ENCODE peak calls at places on chromosomes 5 and 9, in ten cellular contexts. One of them, this sample, is unnamed.

GRCh38 chr9:108910914-108911313 is 23.0 kb downstream of the ELP1 start:
- DNase-seq in breast epithelium: no peak
- DNase-seq in GM06990: no peak
- DNase-seq in BE2C: no peak
- DNase-seq in hepatocyte: no peak
- DNase-seq in GM10248: no peak
- DNase-seq in tibial nerve: no peak
- DNase-seq in psoas muscle: no peak
- DNase-seq in A673: no peak
- DNase-seq in NB4: no peak
- DNase-seq in this sample: no peak

GRCh38 chr9:82991684-82992083 is 71.3 kb downstream of the RASEF start:
- DNase-seq in tibial nerve: no peak
- DNase-seq in psoas muscle: no peak
- DNase-seq in GM10248: no peak
- DNase-seq in BE2C: peak
- DNase-seq in hepatocyte: peak
- DNase-seq in GM06990: no peak
- DNase-seq in NB4: no peak
- DNase-seq in breast epithelium: no peak
- DNase-seq in A673: no peak
- DNase-seq in this sample: no peak

GRCh38 chr5:87020099-87020934 is 247.4 kb upstream of the RASA1 start:
- DNase-seq in GM10248: peak
- DNase-seq in BE2C: peak
- DNase-seq in psoas muscle: no peak
- DNase-seq in NB4: peak
- DNase-seq in hepatocyte: peak
- DNase-seq in breast epithelium: no peak
- DNase-seq in GM06990: peak
- DNase-seq in A673: peak
- DNase-seq in tibial nerve: no peak
- DNase-seq in this sample: peak

GRCh38 chr5:122154910-122155309 is 25.6 kb downstream of the ZNF474 start:
- DNase-seq in tibial nerve: peak
- DNase-seq in GM06990: no peak
- DNase-seq in hepatocyte: peak
- DNase-seq in NB4: no peak
- DNase-seq in A673: no peak
- DNase-seq in GM10248: no peak
- DNase-seq in breast epithelium: no peak
- DNase-seq in BE2C: no peak
- DNase-seq in psoas muscle: peak
- DNase-seq in this sample: no peak

GRCh38 chr5:131382407-131383395 is 118.8 kb downstream of the CDC42SE2 start:
- DNase-seq in tibial nerve: no peak
- DNase-seq in psoas muscle: no peak
- DNase-seq in GM10248: peak
- DNase-seq in A673: peak
- DNase-seq in breast epithelium: no peak
- DNase-seq in BE2C: peak
- DNase-seq in hepatocyte: peak
- DNase-seq in GM06990: peak
- DNase-seq in NB4: peak
- DNase-seq in this sample: peak

GRCh38 chr9:111966851-111967250 is 70.2 kb downstream of the UGCG start:
- DNase-seq in A673: peak
- DNase-seq in GM10248: no peak
- DNase-seq in psoas muscle: peak
- DNase-seq in GM06990: no peak
- DNase-seq in BE2C: no peak
- DNase-seq in breast epithelium: no peak
- DNase-seq in tibial nerve: no peak
- DNase-seq in NB4: peak
- DNase-seq in hepatocyte: peak
- DNase-seq in this sample: no peak

GRCh38 chr5:152092580-152092979 is 167.9 kb upstream of the GLRA1 start:
- DNase-seq in A673: no peak
- DNase-seq in BE2C: no peak
- DNase-seq in NB4: peak
- DNase-seq in breast epithelium: no peak
- DNase-seq in tibial nerve: no peak
- DNase-seq in psoas muscle: no peak
- DNase-seq in hepatocyte: peak
- DNase-seq in GM06990: no peak
- DNase-seq in GM10248: no peak
- DNase-seq in this sample: no peak

GRCh38 chr5:135438712-135439111 is 8.4 kb downstream of the DCANP1 start:
- DNase-seq in breast epithelium: peak
- DNase-seq in GM06990: no peak
- DNase-seq in hepatocyte: no peak
- DNase-seq in BE2C: no peak
- DNase-seq in tibial nerve: no peak
- DNase-seq in psoas muscle: no peak
- DNase-seq in A673: no peak
- DNase-seq in NB4: no peak
- DNase-seq in GM10248: no peak
- DNase-seq in this sample: no peak

GRCh38 chr5:37816883-37817282 is 23.0 kb downstream of the GDNF start:
- DNase-seq in GM10248: no peak
- DNase-seq in tibial nerve: no peak
- DNase-seq in hepatocyte: no peak
- DNase-seq in psoas muscle: no peak
- DNase-seq in BE2C: peak
- DNase-seq in GM06990: no peak
- DNase-seq in A673: peak
- DNase-seq in NB4: no peak
- DNase-seq in breast epithelium: no peak
- DNase-seq in this sample: no peak

DNA sequence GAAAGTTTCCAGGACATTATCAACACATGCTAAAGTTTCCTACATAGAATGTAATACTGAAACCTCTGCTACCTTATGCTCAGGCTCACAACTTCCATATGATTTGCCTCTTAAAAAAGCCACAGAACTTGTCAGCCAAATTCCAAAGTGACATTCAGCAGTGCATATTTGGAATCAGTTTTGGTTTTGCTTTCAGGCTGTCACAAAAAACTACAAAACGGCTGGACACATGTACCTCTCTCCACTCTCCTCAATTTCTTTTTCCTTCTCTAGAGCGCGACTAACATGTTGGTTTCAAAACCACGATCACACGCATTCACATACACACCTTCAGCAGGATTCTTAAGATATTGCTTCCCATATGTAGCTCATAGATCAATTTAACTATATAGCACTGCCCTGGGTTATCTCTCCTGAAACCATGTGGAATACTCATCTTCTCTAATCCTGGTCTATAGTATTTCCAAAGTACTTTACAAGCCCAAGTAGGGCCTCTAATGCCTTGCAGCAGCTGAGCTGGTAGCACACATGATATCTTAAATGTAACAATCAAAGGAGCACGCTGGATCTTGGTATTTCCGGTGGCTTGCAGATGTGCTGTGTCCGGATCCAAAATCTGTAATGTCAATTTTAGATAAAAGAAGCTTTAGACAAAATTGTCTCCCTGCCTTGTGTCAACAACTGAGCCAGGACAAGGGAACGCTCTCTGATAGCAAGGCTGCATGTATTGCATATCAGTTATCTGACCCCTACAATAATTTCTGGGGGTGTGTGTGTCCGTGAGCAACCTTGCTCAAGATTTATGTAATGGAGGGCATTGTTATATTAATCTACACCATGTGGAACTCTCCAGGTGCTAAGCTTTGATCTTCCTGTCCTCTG is 203.2 kb downstream of the DMRT2 start:
- DNase-seq in GM06990: no peak
- DNase-seq in GM10248: no peak
- DNase-seq in tibial nerve: no peak
- DNase-seq in A673: no peak
- DNase-seq in NB4: no peak
- DNase-seq in psoas muscle: no peak
- DNase-seq in breast epithelium: no peak
- DNase-seq in BE2C: no peak
- DNase-seq in hepatocyte: no peak
- DNase-seq in this sample: no peak
- TF ChIP-seq CTCF in GM06990: no peak
- TF ChIP-seq CTCF in GM10248: no peak
- TF ChIP-seq CTCF in tibial nerve: no peak
- TF ChIP-seq CTCF in A673: no peak
- TF ChIP-seq CTCF in NB4: no peak
- TF ChIP-seq CTCF in psoas muscle: no peak
- TF ChIP-seq CTCF in breast epithelium: no peak
- TF ChIP-seq CTCF in BE2C: no peak
- TF ChIP-seq CTCF in hepatocyte: no peak
- TF ChIP-seq CTCF in this sample: no peak

GRCh38 chr5:65833780-65834179 is 92.6 kb upstream of the ERBIN start:
- DNase-seq in breast epithelium: no peak
- DNase-seq in GM10248: no peak
- DNase-seq in BE2C: no peak
- DNase-seq in tibial nerve: no peak
- DNase-seq in hepatocyte: no peak
- DNase-seq in GM06990: no peak
- DNase-seq in NB4: no peak
- DNase-seq in psoas muscle: no peak
- DNase-seq in A673: no peak
- DNase-seq in this sample: no peak
- TF ChIP-seq CTCF in breast epithelium: no peak
- TF ChIP-seq CTCF in GM10248: no peak
- TF ChIP-seq CTCF in BE2C: no peak
- TF ChIP-seq CTCF in tibial nerve: no peak
- TF ChIP-seq CTCF in hepatocyte: no peak
- TF ChIP-seq CTCF in GM06990: no peak
- TF ChIP-seq CTCF in NB4: no peak
- TF ChIP-seq CTCF in psoas muscle: no peak
- TF ChIP-seq CTCF in A673: no peak
- TF ChIP-seq CTCF in this sample: no peak

GRCh38 chr9:71824242-71824641 is 55.9 kb upstream of the CEMIP2 start:
- DNase-seq in NB4: peak
- DNase-seq in GM10248: no peak
- DNase-seq in GM06990: no peak
- DNase-seq in tibial nerve: no peak
- DNase-seq in breast epithelium: no peak
- DNase-seq in psoas muscle: no peak
- DNase-seq in hepatocyte: no peak
- DNase-seq in BE2C: no peak
- DNase-seq in A673: no peak
- DNase-seq in this sample: no peak

GRCh38 chr9:71830131-71830530 is 61.8 kb upstream of the CEMIP2 start:
- DNase-seq in psoas muscle: no peak
- DNase-seq in tibial nerve: no peak
- DNase-seq in GM10248: no peak
- DNase-seq in breast epithelium: no peak
- DNase-seq in hepatocyte: no peak
- DNase-seq in A673: no peak
- DNase-seq in NB4: no peak
- DNase-seq in BE2C: no peak
- DNase-seq in GM06990: no peak
- DNase-seq in this sample: no peak

GRCh38 chr9:71822455-71822854 is 54.1 kb upstream of the CEMIP2 start:
- DNase-seq in BE2C: no peak
- DNase-seq in A673: no peak
- DNase-seq in GM10248: no peak
- DNase-seq in hepatocyte: peak
- DNase-seq in tibial nerve: no peak
- DNase-seq in NB4: no peak
- DNase-seq in breast epithelium: no peak
- DNase-seq in psoas muscle: no peak
- DNase-seq in GM06990: no peak
- DNase-seq in this sample: no peak

GRCh38 chr9:71822935-71823334 is 54.6 kb upstream of the CEMIP2 start:
- DNase-seq in NB4: no peak
- DNase-seq in A673: no peak
- DNase-seq in GM10248: no peak
- DNase-seq in hepatocyte: no peak
- DNase-seq in GM06990: no peak
- DNase-seq in breast epithelium: no peak
- DNase-seq in tibial nerve: no peak
- DNase-seq in psoas muscle: no peak
- DNase-seq in BE2C: no peak
- DNase-seq in this sample: no peak

GRCh38 chr9:71826289-71826688 is 58.0 kb upstream of the CEMIP2 start:
- DNase-seq in A673: no peak
- DNase-seq in GM06990: no peak
- DNase-seq in BE2C: no peak
- DNase-seq in hepatocyte: no peak
- DNase-seq in GM10248: no peak
- DNase-seq in breast epithelium: no peak
- DNase-seq in psoas muscle: no peak
- DNase-seq in tibial nerve: no peak
- DNase-seq in NB4: no peak
- DNase-seq in this sample: no peak
- TF ChIP-seq CTCF in A673: no peak
- TF ChIP-seq CTCF in GM06990: no peak
- TF ChIP-seq CTCF in BE2C: no peak
- TF ChIP-seq CTCF in hepatocyte: no peak
- TF ChIP-seq CTCF in GM10248: no peak
- TF ChIP-seq CTCF in breast epithelium: no peak
- TF ChIP-seq CTCF in psoas muscle: no peak
- TF ChIP-seq CTCF in tibial nerve: no peak
- TF ChIP-seq CTCF in NB4: no peak
- TF ChIP-seq CTCF in this sample: no peak

DNA sequence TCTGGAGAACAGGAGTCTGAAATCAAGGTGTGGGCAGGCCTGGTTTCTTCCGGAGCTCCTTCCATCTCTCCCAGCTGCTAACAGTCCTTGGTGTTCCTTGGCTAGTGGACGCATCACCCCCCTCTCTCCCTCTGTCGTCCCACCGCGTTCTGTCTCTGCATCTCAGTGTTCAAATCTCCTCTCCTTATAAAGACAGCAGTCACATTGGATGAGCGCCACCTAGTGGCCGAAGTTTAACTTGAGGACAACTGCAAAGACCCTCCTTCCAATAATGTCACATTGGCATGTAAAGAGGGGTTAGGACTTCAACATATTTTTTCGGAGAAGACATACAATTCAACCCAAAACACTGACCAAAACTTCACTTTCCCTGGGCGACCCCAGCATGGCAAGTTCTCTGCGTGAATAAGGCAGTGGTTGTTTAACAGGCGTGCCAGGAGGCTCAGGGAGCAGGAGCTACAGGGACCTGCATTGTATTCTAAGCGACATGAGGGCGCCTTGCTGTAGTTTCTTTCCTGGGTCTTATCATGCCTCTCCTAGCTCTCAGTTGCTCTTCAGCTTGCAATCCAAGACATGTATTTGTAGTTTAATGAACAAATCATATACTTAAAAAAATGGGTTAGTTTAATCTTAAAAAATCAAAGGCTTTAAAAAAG is 27.9 kb upstream of the BASP1 start:
- DNase-seq in psoas muscle: peak
- DNase-seq in hepatocyte: peak
- DNase-seq in GM10248: peak
- DNase-seq in A673: peak
- DNase-seq in tibial nerve: peak
- DNase-seq in BE2C: peak
- DNase-seq in NB4: peak
- DNase-seq in GM06990: peak
- DNase-seq in breast epithelium: peak
- DNase-seq in this sample: peak
- TF ChIP-seq CTCF in psoas muscle: peak
- TF ChIP-seq CTCF in hepatocyte: peak
- TF ChIP-seq CTCF in GM10248: peak
- TF ChIP-seq CTCF in A673: peak
- TF ChIP-seq CTCF in tibial nerve: peak
- TF ChIP-seq CTCF in BE2C: peak
- TF ChIP-seq CTCF in NB4: peak
- TF ChIP-seq CTCF in GM06990: peak
- TF ChIP-seq CTCF in breast epithelium: peak
- TF ChIP-seq CTCF in this sample: peak

This sample was measured in Calu3.